ENCODE peak calls at places on chromosomes 6 and 20, in nine cellular contexts. A is fibroblast of the aortic adventitia; Q is HuH-7; K is LoVo; G is HTR-8/SVneo; M is NCI-H2081; C is NCI-H1436 treated with DMSO at 0.1 percent for 48 hours; T is CD8-positive, alpha-beta T cell; Z is foreskin fibroblast. R is an unnamed sample.

GRCh38 chr6:7703148-7703680 is 22.7 kb upstream of the BMP6 start:
- DNase-seq in Q (no peak), M (no peak), G (no peak), T (no peak), C (no peak), A (no peak), K (no peak), Z (peak), R (no peak)

GRCh38 chr6:72621243-72622093 is at the start of gene KCNQ5:
- DNase-seq in G (peak), T (no peak), Z (peak), A (peak), K (no peak), C (no peak), Q (no peak), M (no peak), R (no peak)

GRCh38 chr6:15413558-15414257 is 167.8 kb downstream of the JARID2 start:
- DNase-seq in G (no peak), T (no peak), Q (no peak), M (no peak), K (no peak), A (peak), Z (peak), C (no peak), R (no peak)

GRCh38 chr6:24060982-24061754 is 64.8 kb upstream of the NRSN1 start:
- DNase-seq in K (no peak), Q (no peak), T (no peak), G (no peak), C (no peak), M (no peak), Z (no peak), A (no peak), R (no peak)

GRCh38 chr6:70221025-70221714 is 81.7 kb downstream of the COL9A1 start:
- DNase-seq in C (no peak), K (peak), G (peak), Z (peak), A (peak), M (peak), T (no peak), Q (peak), R (no peak)

GRCh38 chr6:25727028-25727427 is 27.5 kb upstream of the SLC17A4 start:
- DNase-seq in C (no peak), Q (no peak), T (no peak), M (no peak), K (no peak), Z (no peak), G (no peak), A (no peak), R (no peak)

GRCh38 chr20:22106308-22106938 is 401.0 kb downstream of the PAX1 start:
- DNase-seq in A (peak), Z (no peak), K (peak), T (no peak), M (peak), G (no peak), Q (peak), C (no peak), R (no peak)

GRCh38 chr6:87654117-87654516 is 47.9 kb downstream of the AKIRIN2 start:
- DNase-seq in C (no peak), G (no peak), T (no peak), A (no peak), K (no peak), Z (no peak), Q (no peak), M (no peak), R (no peak)

GRCh38 chr6:29598348-29598747 is 13.4 kb downstream of the OR2H2 start:
- DNase-seq in M (no peak), Q (no peak), A (no peak), C (no peak), T (no peak), Z (no peak), G (no peak), K (no peak), R (no peak)

GRCh38 chr6:20868397-20869185 is 334.3 kb downstream of the CDKAL1 start:
- DNase-seq in Q (no peak), K (no peak), M (peak), Z (no peak), A (no peak), G (no peak), C (peak), T (no peak), R (peak)

GRCh38 chr6:81950877-81951276 is 198.4 kb upstream of the TENT5A start:
- DNase-seq in Q (no peak), G (no peak), A (peak), Z (peak), T (no peak), C (no peak), K (no peak), M (no peak), R (no peak)

GRCh38 chr6:18389479-18389878 is 2.3 kb downstream of the RNF144B start:
- DNase-seq in Z (peak), Q (no peak), A (peak), C (no peak), T (no peak), G (no peak), M (no peak), K (no peak), R (no peak)